ENCODE peak calls at places on chromosomes 13 and 19, in eight cellular contexts. S is tibial nerve; J is heart left ventricle; D is neural progenitor cell; X is CD4-positive, alpha-beta T cell; E is progenitor cell of endocrine pancreas; K is fibroblast of mammary gland; L is retinal pigment epithelial cell. Q is an unnamed sample.

GRCh38 chr13:113923376-113924063 is 50.4 kb downstream of the C13orf46 start:
- DNase-seq in D (no peak), K (no peak), J (no peak), E (no peak), X (no peak), S (no peak), L (no peak), Q (no peak)

GRCh38 chr19:861756-862528 is 2.5 kb downstream of the CFD start:
- DNase-seq in L (no peak), E (no peak), J (no peak), X (peak), K (no peak), D (peak), S (no peak), Q (peak)

GRCh38 chr19:49859838-49860715 is 7.3 kb downstream of the PNKP start:
- DNase-seq in X (no peak), S (no peak), L (no peak), D (no peak), J (no peak), E (no peak), K (no peak), Q (no peak)

GRCh38 chr19:11674067-11674492 is 64.7 kb downstream of the ZNF823 start:
- DNase-seq in S (no peak), D (no peak), J (no peak), L (no peak), X (no peak), K (no peak), E (no peak), Q (no peak)

GRCh38 chr13:50592412-50593145 is 250.9 kb downstream of the DLEU7 start:
- DNase-seq in D (no peak), X (no peak), S (no peak), K (peak), J (no peak), L (peak), E (no peak), Q (no peak)

GRCh38 chr19:44865196-44865767 is 19.2 kb downstream of the NECTIN2 start:
- DNase-seq in D (no peak), E (no peak), X (no peak), S (no peak), J (no peak), L (no peak), K (no peak), Q (no peak)

GRCh38 chr13:114090476-114090875 is 41.9 kb downstream of the RASA3 start:
- DNase-seq in K (no peak), E (no peak), D (no peak), L (no peak), J (no peak), X (no peak), S (no peak), Q (no peak)

GRCh38 chr19:45581576-45581975 is 3.0 kb downstream of the OPA3 start:
- DNase-seq in X (no peak), L (no peak), D (no peak), K (no peak), J (no peak), E (no peak), S (no peak), Q (no peak)

GRCh38 chr13:63541336-63541735 is 2125.7 kb upstream of the PCDH20 start:
- DNase-seq in J (no peak), E (no peak), X (no peak), S (no peak), L (no peak), D (no peak), K (no peak), Q (no peak)

GRCh38 chr19:6047741-6048231 is 62.5 kb downstream of the RFX2 start:
- DNase-seq in E (peak), L (no peak), S (no peak), D (peak), X (no peak), K (peak), J (no peak), Q (no peak)

DNA sequence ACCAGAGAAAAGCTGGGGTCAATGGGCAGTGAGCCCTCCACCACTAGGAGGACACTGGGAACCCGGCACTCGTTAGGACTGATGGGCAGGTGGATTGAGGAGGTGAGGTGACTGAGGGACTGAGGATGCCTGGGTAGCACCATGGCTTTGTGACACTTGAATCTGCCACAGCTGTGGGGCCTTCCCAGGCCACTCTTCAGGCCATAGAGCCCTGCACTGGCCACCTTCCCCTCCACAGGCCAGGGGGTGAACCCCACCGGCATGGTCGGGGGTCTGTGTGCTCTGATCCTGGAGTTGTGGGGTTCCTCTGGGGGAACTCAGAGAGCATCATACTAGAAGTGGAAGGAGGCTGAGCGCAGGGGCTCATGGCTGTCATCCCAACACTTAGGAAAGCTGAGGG is 423.5 kb downstream of the ZNF536 start:
- DNase-seq in L (no peak), S (no peak), D (no peak), K (no peak), E (no peak), X (no peak), J (no peak), Q (no peak)
- TF ChIP-seq CTCF in L (no peak), S (no peak), D (no peak), K (no peak), E (no peak), X (no peak), J (no peak), Q (no peak)

DNA sequence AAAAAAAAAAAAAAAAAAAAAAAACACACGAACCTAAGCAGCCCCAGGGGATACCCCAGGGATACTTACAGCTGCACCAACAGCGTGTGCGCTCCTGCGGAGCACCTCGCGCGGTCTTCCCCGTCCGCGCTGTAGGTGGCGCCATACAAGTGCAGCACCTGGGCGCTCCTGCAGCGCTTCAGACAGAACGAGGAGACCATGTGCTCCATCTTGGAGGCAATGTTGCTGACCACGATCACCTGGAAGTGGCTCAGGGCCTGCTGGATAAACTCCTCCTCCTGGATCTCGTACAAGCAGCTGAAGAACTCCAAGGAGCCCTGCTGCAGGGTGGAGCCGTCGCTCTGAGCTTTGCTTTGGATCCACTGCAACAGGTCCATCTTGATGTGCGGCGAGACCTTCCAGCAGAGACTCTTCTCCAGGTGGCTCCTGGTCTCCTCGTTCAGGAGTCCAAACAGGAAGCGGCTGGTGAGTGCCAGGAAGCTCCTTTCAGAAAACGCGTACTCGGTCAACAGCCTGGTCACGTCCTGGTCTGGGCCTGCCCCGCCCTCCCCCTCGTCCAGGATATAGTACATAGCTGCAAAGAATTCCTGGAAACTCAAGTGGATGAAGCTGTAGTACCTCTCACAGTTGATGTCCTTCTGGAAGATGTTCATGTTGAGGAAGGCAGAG is 14.5 kb downstream of the NLRP12 start:
- DNase-seq in L (no peak), D (peak), K (no peak), S (no peak), J (no peak), E (no peak), X (no peak), Q (no peak)
- TF ChIP-seq CTCF in L (peak), D (peak), K (peak), S (no peak), J (peak), E (peak), X (no peak), Q (no peak)

GRCh38 chr19:33705090-33705847 is 83.5 kb downstream of the CHST8 start:
- DNase-seq in X (no peak), J (no peak), K (no peak), S (no peak), D (peak), E (no peak), L (no peak), Q (no peak)
- TF ChIP-seq CTCF in X (no peak), J (no peak), K (no peak), S (no peak), D (peak), E (peak), L (no peak), Q (peak)

GRCh38 chr19:17582613-17583012 is 27.2 kb downstream of the COLGALT1 start:
- DNase-seq in E (no peak), S (no peak), K (no peak), X (no peak), L (no peak), D (no peak), J (no peak), Q (no peak)
- TF ChIP-seq CTCF in E (no peak), S (no peak), K (no peak), X (no peak), L (no peak), D (no peak), J (no peak), Q (no peak)

GRCh38 chr19:50980203-50980602 is 3.5 kb downstream of the KLK7 start:
- DNase-seq in X (no peak), J (no peak), K (no peak), E (no peak), S (no peak), L (no peak), D (no peak), Q (no peak)

GRCh38 chr19:50981587-50982146 is 2.0 kb downstream of the KLK7 start:
- DNase-seq in D (no peak), S (no peak), K (no peak), J (no peak), E (no peak), X (no peak), L (no peak), Q (no peak)

GRCh38 chr19:50979758-50980157 is 4.0 kb downstream of the KLK7 start:
- DNase-seq in D (no peak), X (no peak), K (no peak), E (no peak), J (no peak), L (no peak), S (no peak), Q (no peak)

GRCh38 chr19:50983625-50984292 is at the start of gene KLK7:
- DNase-seq in E (no peak), X (no peak), K (no peak), D (no peak), S (no peak), J (no peak), L (no peak), Q (no peak)

DNA sequence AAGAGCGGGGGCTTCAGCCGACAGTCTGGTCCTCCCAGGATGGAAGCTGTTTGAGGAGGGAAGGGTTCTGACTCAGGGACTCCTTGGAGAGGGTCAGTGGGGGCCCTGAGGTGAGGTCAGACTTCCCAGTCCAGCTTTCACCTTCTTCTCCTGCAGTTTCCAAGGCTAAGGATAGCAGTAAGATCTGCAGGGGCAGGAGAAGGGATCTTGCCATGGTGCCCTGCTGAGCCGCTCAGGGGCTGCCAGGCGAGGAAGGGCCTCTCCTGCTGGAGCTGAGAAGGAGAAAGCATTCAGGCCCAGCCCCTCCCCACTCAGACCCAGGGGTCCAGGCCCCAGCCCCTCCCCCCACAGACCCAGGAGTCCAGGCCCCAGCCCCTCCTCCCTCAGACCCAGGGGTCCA is 1.5 kb downstream of the KLK7 start:
- DNase-seq in X (no peak), K (no peak), D (no peak), L (no peak), J (no peak), E (no peak), S (no peak), Q (no peak)
- TF ChIP-seq CTCF in X (no peak), K (no peak), D (no peak), L (no peak), J (no peak), E (no peak), S (no peak), Q (no peak)

GRCh38 chr13:23467048-23467931 is 33.8 kb upstream of the SACS start:
- DNase-seq in E (no peak), K (peak), S (no peak), L (no peak), J (peak), D (peak), X (no peak), Q (no peak)
- TF ChIP-seq CTCF in E (no peak), K (no peak), S (no peak), L (no peak), J (no peak), D (no peak), X (peak), Q (no peak)

DNA sequence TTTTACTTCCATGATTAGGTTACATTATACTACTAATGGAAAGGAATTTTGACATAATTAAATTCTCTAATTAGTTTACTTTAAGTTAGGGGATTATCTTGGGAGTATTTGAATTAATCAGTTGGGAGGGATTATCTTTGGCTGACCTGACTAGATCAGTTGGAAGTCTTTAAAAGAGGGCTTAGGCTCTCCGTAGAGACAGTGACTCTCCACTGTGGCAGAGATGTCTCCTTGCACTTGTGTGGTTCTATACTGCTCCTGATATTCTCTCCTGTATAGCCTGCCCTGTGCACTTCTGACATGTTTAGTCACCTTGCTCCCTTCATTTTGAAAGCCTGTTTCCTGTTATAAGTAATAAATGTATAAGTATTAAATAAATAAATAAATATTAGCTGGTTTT is 1612.3 kb upstream of the PRR20A start:
- DNase-seq in S (no peak), K (no peak), L (no peak), J (no peak), D (peak), E (no peak), X (no peak), Q (no peak)
- TF ChIP-seq CTCF in S (no peak), K (no peak), L (no peak), J (no peak), D (no peak), E (no peak), X (no peak), Q (no peak)

GRCh38 chr19:28972144-28972543 is 240.8 kb downstream of the UQCRFS1 start:
- DNase-seq in D (no peak), L (no peak), J (no peak), X (no peak), E (no peak), K (no peak), S (no peak), Q (no peak)

GRCh38 chr19:28980236-28980868 is 232.6 kb downstream of the UQCRFS1 start:
- DNase-seq in J (no peak), E (no peak), L (no peak), D (no peak), K (peak), S (no peak), X (no peak), Q (no peak)

GRCh38 chr19:28981994-28982393 is 231.0 kb downstream of the UQCRFS1 start:
- DNase-seq in D (no peak), K (no peak), J (no peak), X (no peak), E (no peak), L (no peak), S (no peak), Q (no peak)

GRCh38 chr19:28977826-28978225 is 235.1 kb downstream of the UQCRFS1 start:
- DNase-seq in E (no peak), S (no peak), D (peak), X (no peak), K (no peak), L (no peak), J (no peak), Q (no peak)
- TF ChIP-seq CTCF in E (peak), S (no peak), D (peak), X (no peak), K (peak), L (no peak), J (no peak), Q (no peak)

GRCh38 chr19:13036366-13036976 is 41.2 kb downstream of the NFIX start:
- DNase-seq in S (no peak), K (peak), J (no peak), D (no peak), E (no peak), X (no peak), L (no peak), Q (no peak)
- TF ChIP-seq CTCF in S (no peak), K (peak), J (no peak), D (peak), E (no peak), X (no peak), L (peak), Q (no peak)

Q was measured in GM10248.